ENCODE peak calls at places on chromosomes 5 and 9, in ten cellular contexts. B is endodermal cell; I is CD8-positive, alpha-beta T cell; U is adipocyte; M is cardiac muscle cell; T is PC-9; K is right cardiac atrium; N is CD4-positive, CD25-positive, alpha-beta regulatory T cell; F is psoas muscle; Z is MM.1S. W is an unnamed sample.

GRCh38 chr5:3924990-3925389 is 329.4 kb downstream of the IRX1 start:
- DNase-seq in M (no peak), F (no peak), N (no peak), K (no peak), T (no peak), U (no peak), Z (no peak), B (no peak), I (no peak), W (no peak)

GRCh38 chr5:181261320-181262085 is 560 bp upstream of the TRIM52 start:
- DNase-seq in N (peak; percentile 73), K (peak; percentile 92), U (peak; percentile 84), F (peak; percentile 74), M (peak; percentile 81), B (peak; percentile 90), Z (peak; percentile 78), I (peak; percentile 78), T (no peak), W (peak; percentile 69)

GRCh38 chr9:14271078-14271673 is 42.8 kb downstream of the NFIB start:
- DNase-seq in K (peak; percentile 85), M (peak; percentile 8), B (no peak), F (peak; percentile 48), N (no peak), U (peak; percentile 81), T (no peak), Z (no peak), I (no peak), W (no peak)

GRCh38 chr5:121430538-121430937 is 421.1 kb upstream of the FTMT start:
- DNase-seq in U (no peak), M (no peak), F (no peak), K (no peak), B (no peak), N (no peak), Z (no peak), I (no peak), T (no peak), W (no peak)

GRCh38 chr9:32742296-32742695 is 41.0 kb upstream of the TMEM215 start:
- DNase-seq in U (no peak), B (no peak), T (peak; percentile 78), I (no peak), F (no peak), Z (no peak), K (no peak), M (no peak), N (no peak), W (no peak)

GRCh38 chr9:114310471-114311450 is 12.1 kb upstream of the ORM1 start:
- DNase-seq in F (no peak), M (no peak), I (no peak), B (peak; percentile 29), Z (no peak), N (no peak), U (no peak), T (no peak), K (no peak), W (no peak)

GRCh38 chr5:95899040-95899439 is 62.6 kb downstream of the ELL2 start:
- DNase-seq in U (no peak), K (no peak), T (no peak), I (no peak), F (no peak), N (no peak), Z (no peak), B (no peak), M (no peak), W (no peak)

GRCh38 chr5:115831163-115831768 is 10.1 kb downstream of the ATG12 start:
- DNase-seq in Z (peak; percentile 15), B (peak; percentile 62), N (no peak), I (peak; percentile 31), U (peak; percentile 81), T (no peak), K (no peak), F (no peak), M (peak; percentile 31), W (no peak)

GRCh38 chr9:135307314-135307713 is 172.3 kb upstream of the PPP1R26 start:
- DNase-seq in K (no peak), I (no peak), M (no peak), N (no peak), T (no peak), Z (no peak), B (no peak), F (no peak), U (no peak), W (no peak)

GRCh38 chr9:121750715-121751623 is 99.5 kb downstream of the DAB2IP start:
- DNase-seq in T (no peak), B (peak; percentile 59), N (no peak), U (no peak), K (no peak), M (no peak), Z (no peak), F (no peak), I (no peak), W (no peak)

GRCh38 chr5:75363111-75363510 is 26.1 kb downstream of the HMGCR start:
- DNase-seq in K (no peak), N (no peak), T (no peak), M (no peak), Z (no peak), B (peak; percentile 59), U (no peak), I (no peak), F (no peak), W (no peak)

GRCh38 chr9:35510745-35511428 is 21.0 kb downstream of the RUSC2 start:
- DNase-seq in K (peak; percentile 94), Z (no peak), M (no peak), N (no peak), U (peak; percentile 92), F (peak; percentile 71), I (no peak), T (peak; percentile 90), B (no peak), W (no peak)

GRCh38 chr5:38997579-38997978 is 76.6 kb downstream of the RICTOR start:
- DNase-seq in F (no peak), U (no peak), K (no peak), M (peak; percentile 32), Z (no peak), I (no peak), T (no peak), N (no peak), B (no peak), W (no peak)

GRCh38 chr9:132486706-132487350 is 76.8 kb downstream of the CFAP77 start:
- DNase-seq in U (no peak), T (no peak), Z (no peak), K (no peak), M (no peak), B (no peak), N (no peak), F (no peak), I (peak; percentile 41), W (peak; percentile 49)

DNA sequence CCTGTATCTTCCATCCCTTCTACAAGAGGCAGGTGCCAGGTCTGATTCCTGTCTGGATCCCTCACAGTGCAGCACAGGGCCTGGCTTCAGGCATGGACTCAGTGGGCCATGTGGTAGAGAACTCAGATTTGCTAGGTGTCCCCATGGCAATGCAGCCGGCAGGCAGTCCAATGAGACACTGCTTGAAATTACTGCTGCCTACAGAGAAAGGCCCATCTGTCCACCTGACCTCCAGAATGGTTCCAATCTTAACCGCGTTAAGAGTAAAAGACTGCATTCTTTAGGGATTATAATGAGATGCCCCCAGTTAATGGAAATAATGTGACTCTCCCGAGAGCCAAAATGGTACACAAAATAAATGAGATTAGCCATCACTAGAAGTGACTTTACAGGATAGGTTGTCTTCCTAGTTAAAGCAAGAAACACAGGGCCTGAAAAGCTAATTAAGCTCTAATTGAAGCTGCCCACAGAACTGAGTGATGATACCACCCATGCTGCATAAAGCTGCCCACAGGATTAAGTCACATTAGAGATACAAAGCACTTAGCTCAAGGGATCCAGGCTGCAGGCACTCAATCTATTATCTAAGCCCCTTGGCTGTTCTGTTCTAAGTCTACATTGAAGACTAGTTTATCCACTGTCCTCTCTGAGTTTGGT is 11.4 kb downstream of the FAM193B start:
- DNase-seq in B (no peak), I (no peak), T (no peak), F (no peak), M (no peak), N (no peak), U (no peak), Z (no peak), K (no peak), W (no peak)
- H3K4me1 ChIP-seq in B (peaks cover 27% of the 10 kb centered on the region), I (no peaks in the 10 kb centered on the region), T (peaks cover 28% of the 10 kb centered on the region), F (peaks cover 90% of the 10 kb centered on the region), M (peaks cover 18% of the 10 kb centered on the region), N (no peaks in the 10 kb centered on the region), U (peaks cover 76% of the 10 kb centered on the region), Z (no peaks in the 10 kb centered on the region), K (peaks cover 38% of the 10 kb centered on the region), W (no peaks in the 10 kb centered on the region)

GRCh38 chr9:133491656-133491925 is 12.7 kb upstream of the SLC2A6 start:
- DNase-seq in F (no peak), T (no peak), B (no peak), U (no peak), I (no peak), N (no peak), Z (no peak), M (no peak), K (no peak), W (no peak)

GRCh38 chr9:133492061-133493021 is 13.4 kb upstream of the SLC2A6 start:
- DNase-seq in I (no peak), M (no peak), B (no peak), Z (no peak), U (peak; percentile 40), N (no peak), T (no peak), K (peak; percentile 72), F (no peak), W (no peak)

GRCh38 chr9:133494636-133495326 is 15.9 kb upstream of the SLC2A6 start:
- DNase-seq in M (no peak), U (no peak), T (no peak), B (no peak), N (no peak), F (no peak), Z (no peak), I (no peak), K (peak; percentile 92), W (no peak)

GRCh38 chr9:133493845-133494540 is 15.1 kb upstream of the SLC2A6 start:
- DNase-seq in I (no peak), N (no peak), U (no peak), B (no peak), M (no peak), K (peak; percentile 62), Z (no peak), F (no peak), T (no peak), W (no peak)

GRCh38 chr9:133493428-133493827 is 14.5 kb upstream of the SLC2A6 start:
- DNase-seq in I (no peak), U (no peak), M (no peak), T (no peak), B (no peak), K (peak; percentile 70), N (no peak), Z (no peak), F (no peak), W (no peak)
- H3K4me1 ChIP-seq in I (no peaks in the 10 kb centered on the region), U (peaks cover 4% of the 10 kb centered on the region), M (peaks cover 6% of the 10 kb centered on the region), T (no peaks in the 10 kb centered on the region), B (no peaks in the 10 kb centered on the region), K (peaks cover 12% of the 10 kb centered on the region), N (no peaks in the 10 kb centered on the region), Z (no peaks in the 10 kb centered on the region), F (peaks cover 22% of the 10 kb centered on the region), W (no peaks in the 10 kb centered on the region)

GRCh38 chr9:112173489-112174222 is 1.4 kb downstream of the SUSD1 start:
- DNase-seq in U (no peak), I (no peak), N (no peak), M (no peak), Z (no peak), B (no peak), F (no peak), K (no peak), T (no peak), W (no peak)
- H3K4me1 ChIP-seq in U (peaks cover 19% of the 10 kb centered on the region), I (peaks cover 46% of the 10 kb centered on the region), N (peaks cover 36% of the 10 kb centered on the region), M (no peaks in the 10 kb centered on the region), Z (peaks cover 5% of the 10 kb centered on the region), B (no peaks in the 10 kb centered on the region), F (peaks cover 4% of the 10 kb centered on the region), K (peaks cover 4% of the 10 kb centered on the region), T (peaks cover 67% of the 10 kb centered on the region), W (peaks cover 43% of the 10 kb centered on the region)

GRCh38 chr9:89621676-89622075 is 16.9 kb downstream of the GADD45G start:
- DNase-seq in U (no peak), T (no peak), I (no peak), Z (no peak), F (no peak), B (no peak), M (no peak), K (peak; percentile 75), N (no peak), W (no peak)
- H3K4me1 ChIP-seq in U (no peaks in the 10 kb centered on the region), T (no peaks in the 10 kb centered on the region), I (no peaks in the 10 kb centered on the region), Z (no peaks in the 10 kb centered on the region), F (peaks cover 43% of the 10 kb centered on the region), B (peaks cover 18% of the 10 kb centered on the region), M (peaks cover 14% of the 10 kb centered on the region), K (peaks cover 11% of the 10 kb centered on the region), N (no peaks in the 10 kb centered on the region), W (no peaks in the 10 kb centered on the region)